ENCODE peak calls at places on chromosomes 5 and 9, in eight cellular contexts. One of them, this sample, is unnamed.
A peak's percentile ranks its signal among the peaks of the same experiment; 100 is the strongest.

GRCh38 chr5:174410716-174411512 is 313.5 kb upstream of the MSX2 start:
- DNase-seq in fibroblast of pulmonary artery: no peak
- DNase-seq in activated T-cell treated with anti-CD3 and anti-CD28 coated beads for 48 hours: no peak
- DNase-seq in cardiac septum: no peak
- DNase-seq in omental fat pad: no peak
- DNase-seq in stimulated activated naive CD8-positive, alpha-beta T cell treated with anti-CD3 and anti-CD28 coated beads, Interleukin-15, Interleukin-2, amounts not matched to agents 100 U/mL and 50 U/mL, for 24 hours: no peak
- DNase-seq in amniotic stem cell: peak; percentile 49
- DNase-seq in HT-29: no peak
- DNase-seq in this sample: no peak

GRCh38 chr5:135327429-135328127 is 71.5 kb downstream of the MACROH2A1 start:
- DNase-seq in fibroblast of pulmonary artery: no peak
- DNase-seq in activated T-cell treated with anti-CD3 and anti-CD28 coated beads for 48 hours: no peak
- DNase-seq in cardiac septum: peak; percentile 63
- DNase-seq in omental fat pad: no peak
- DNase-seq in stimulated activated naive CD8-positive, alpha-beta T cell treated with anti-CD3 and anti-CD28 coated beads, Interleukin-15, Interleukin-2, amounts not matched to agents 100 U/mL and 50 U/mL, for 24 hours: no peak
- DNase-seq in amniotic stem cell: no peak
- DNase-seq in HT-29: no peak
- DNase-seq in this sample: no peak

GRCh38 chr5:59036274-59036961 is 453.5 kb downstream of the RAB3C start:
- DNase-seq in fibroblast of pulmonary artery: peak; percentile 96
- DNase-seq in activated T-cell treated with anti-CD3 and anti-CD28 coated beads for 48 hours: peak; percentile 29
- DNase-seq in cardiac septum: no peak
- DNase-seq in omental fat pad: no peak
- DNase-seq in stimulated activated naive CD8-positive, alpha-beta T cell treated with anti-CD3 and anti-CD28 coated beads, Interleukin-15, Interleukin-2, amounts not matched to agents 100 U/mL and 50 U/mL, for 24 hours: peak; percentile 47
- DNase-seq in amniotic stem cell: peak; percentile 71
- DNase-seq in HT-29: no peak
- DNase-seq in this sample: no peak

GRCh38 chr9:9855503-9856078 is 757.2 kb downstream of the PTPRD start:
- DNase-seq in fibroblast of pulmonary artery: no peak
- DNase-seq in activated T-cell treated with anti-CD3 and anti-CD28 coated beads for 48 hours: no peak
- DNase-seq in cardiac septum: no peak
- DNase-seq in omental fat pad: no peak
- DNase-seq in stimulated activated naive CD8-positive, alpha-beta T cell treated with anti-CD3 and anti-CD28 coated beads, Interleukin-15, Interleukin-2, amounts not matched to agents 100 U/mL and 50 U/mL, for 24 hours: no peak
- DNase-seq in amniotic stem cell: no peak
- DNase-seq in HT-29: no peak
- DNase-seq in this sample: peak; percentile 54

GRCh38 chr9:129626079-129626943 is at the start of gene NTMT1:
- DNase-seq in fibroblast of pulmonary artery: peak; percentile 85
- DNase-seq in activated T-cell treated with anti-CD3 and anti-CD28 coated beads for 48 hours: peak; percentile 90
- DNase-seq in cardiac septum: peak; percentile 97
- DNase-seq in omental fat pad: peak; percentile 92
- DNase-seq in stimulated activated naive CD8-positive, alpha-beta T cell treated with anti-CD3 and anti-CD28 coated beads, Interleukin-15, Interleukin-2, amounts not matched to agents 100 U/mL and 50 U/mL, for 24 hours: peak; percentile 92
- DNase-seq in amniotic stem cell: peak; percentile 66
- DNase-seq in HT-29: peak; percentile 84
- DNase-seq in this sample: peak; percentile 96

GRCh38 chr5:74054139-74054538 is 428.1 kb downstream of the ARHGEF28 start:
- DNase-seq in fibroblast of pulmonary artery: no peak
- DNase-seq in activated T-cell treated with anti-CD3 and anti-CD28 coated beads for 48 hours: no peak
- DNase-seq in cardiac septum: no peak
- DNase-seq in omental fat pad: no peak
- DNase-seq in stimulated activated naive CD8-positive, alpha-beta T cell treated with anti-CD3 and anti-CD28 coated beads, Interleukin-15, Interleukin-2, amounts not matched to agents 100 U/mL and 50 U/mL, for 24 hours: no peak
- DNase-seq in amniotic stem cell: no peak
- DNase-seq in HT-29: no peak
- DNase-seq in this sample: no peak

GRCh38 chr9:134566936-134567335 is 74.7 kb upstream of the COL5A1 start:
- DNase-seq in fibroblast of pulmonary artery: no peak
- DNase-seq in activated T-cell treated with anti-CD3 and anti-CD28 coated beads for 48 hours: no peak
- DNase-seq in cardiac septum: no peak
- DNase-seq in omental fat pad: no peak
- DNase-seq in stimulated activated naive CD8-positive, alpha-beta T cell treated with anti-CD3 and anti-CD28 coated beads, Interleukin-15, Interleukin-2, amounts not matched to agents 100 U/mL and 50 U/mL, for 24 hours: no peak
- DNase-seq in amniotic stem cell: no peak
- DNase-seq in HT-29: no peak
- DNase-seq in this sample: no peak

GRCh38 chr9:120965344-120966004 is 38.9 kb upstream of the TRAF1 start:
- DNase-seq in fibroblast of pulmonary artery: peak; percentile 38
- DNase-seq in activated T-cell treated with anti-CD3 and anti-CD28 coated beads for 48 hours: no peak
- DNase-seq in cardiac septum: no peak
- DNase-seq in omental fat pad: no peak
- DNase-seq in stimulated activated naive CD8-positive, alpha-beta T cell treated with anti-CD3 and anti-CD28 coated beads, Interleukin-15, Interleukin-2, amounts not matched to agents 100 U/mL and 50 U/mL, for 24 hours: no peak
- DNase-seq in amniotic stem cell: no peak
- DNase-seq in HT-29: no peak
- DNase-seq in this sample: no peak

GRCh38 chr5:151298063-151298462 is 5.5 kb downstream of the SLC36A3 start:
- DNase-seq in fibroblast of pulmonary artery: peak; percentile 75
- DNase-seq in activated T-cell treated with anti-CD3 and anti-CD28 coated beads for 48 hours: no peak
- DNase-seq in cardiac septum: no peak
- DNase-seq in omental fat pad: no peak
- DNase-seq in stimulated activated naive CD8-positive, alpha-beta T cell treated with anti-CD3 and anti-CD28 coated beads, Interleukin-15, Interleukin-2, amounts not matched to agents 100 U/mL and 50 U/mL, for 24 hours: no peak
- DNase-seq in amniotic stem cell: peak; percentile 41
- DNase-seq in HT-29: no peak
- DNase-seq in this sample: no peak

GRCh38 chr9:121200346-121200745 is 1.3 kb downstream of the RAB14 start:
- DNase-seq in fibroblast of pulmonary artery: no peak
- DNase-seq in activated T-cell treated with anti-CD3 and anti-CD28 coated beads for 48 hours: no peak
- DNase-seq in cardiac septum: no peak
- DNase-seq in omental fat pad: no peak
- DNase-seq in stimulated activated naive CD8-positive, alpha-beta T cell treated with anti-CD3 and anti-CD28 coated beads, Interleukin-15, Interleukin-2, amounts not matched to agents 100 U/mL and 50 U/mL, for 24 hours: no peak
- DNase-seq in amniotic stem cell: no peak
- DNase-seq in HT-29: no peak
- DNase-seq in this sample: no peak

GRCh38 chr9:13614060-13614459 is 334.6 kb upstream of the MPDZ start:
- DNase-seq in fibroblast of pulmonary artery: no peak
- DNase-seq in activated T-cell treated with anti-CD3 and anti-CD28 coated beads for 48 hours: no peak
- DNase-seq in cardiac septum: no peak
- DNase-seq in omental fat pad: no peak
- DNase-seq in stimulated activated naive CD8-positive, alpha-beta T cell treated with anti-CD3 and anti-CD28 coated beads, Interleukin-15, Interleukin-2, amounts not matched to agents 100 U/mL and 50 U/mL, for 24 hours: no peak
- DNase-seq in amniotic stem cell: no peak
- DNase-seq in HT-29: no peak
- DNase-seq in this sample: no peak

GRCh38 chr5:126002222-126002897 is 420.8 kb upstream of the GRAMD2B start:
- DNase-seq in fibroblast of pulmonary artery: peak; percentile 97
- DNase-seq in activated T-cell treated with anti-CD3 and anti-CD28 coated beads for 48 hours: no peak
- DNase-seq in cardiac septum: peak; percentile 76
- DNase-seq in omental fat pad: no peak
- DNase-seq in stimulated activated naive CD8-positive, alpha-beta T cell treated with anti-CD3 and anti-CD28 coated beads, Interleukin-15, Interleukin-2, amounts not matched to agents 100 U/mL and 50 U/mL, for 24 hours: no peak
- DNase-seq in amniotic stem cell: peak; percentile 46
- DNase-seq in HT-29: no peak
- DNase-seq in this sample: no peak

GRCh38 chr9:128494743-128495124 is 9.8 kb upstream of the GLE1 start:
- DNase-seq in fibroblast of pulmonary artery: no peak
- DNase-seq in activated T-cell treated with anti-CD3 and anti-CD28 coated beads for 48 hours: no peak
- DNase-seq in cardiac septum: peak; percentile 41
- DNase-seq in omental fat pad: no peak
- DNase-seq in stimulated activated naive CD8-positive, alpha-beta T cell treated with anti-CD3 and anti-CD28 coated beads, Interleukin-15, Interleukin-2, amounts not matched to agents 100 U/mL and 50 U/mL, for 24 hours: no peak
- DNase-seq in amniotic stem cell: no peak
- DNase-seq in HT-29: no peak
- DNase-seq in this sample: no peak

GRCh38 chr5:34503379-34504346 is 152.5 kb upstream of the RAI14 start:
- DNase-seq in fibroblast of pulmonary artery: no peak
- DNase-seq in activated T-cell treated with anti-CD3 and anti-CD28 coated beads for 48 hours: no peak
- DNase-seq in cardiac septum: no peak
- DNase-seq in omental fat pad: no peak
- DNase-seq in stimulated activated naive CD8-positive, alpha-beta T cell treated with anti-CD3 and anti-CD28 coated beads, Interleukin-15, Interleukin-2, amounts not matched to agents 100 U/mL and 50 U/mL, for 24 hours: no peak
- DNase-seq in amniotic stem cell: no peak
- DNase-seq in HT-29: no peak
- DNase-seq in this sample: no peak

GRCh38 chr5:1243487-1244152 is 18.4 kb downstream of the SLC6A18 start:
- DNase-seq in fibroblast of pulmonary artery: no peak
- DNase-seq in activated T-cell treated with anti-CD3 and anti-CD28 coated beads for 48 hours: no peak
- DNase-seq in cardiac septum: no peak
- DNase-seq in omental fat pad: no peak
- DNase-seq in stimulated activated naive CD8-positive, alpha-beta T cell treated with anti-CD3 and anti-CD28 coated beads, Interleukin-15, Interleukin-2, amounts not matched to agents 100 U/mL and 50 U/mL, for 24 hours: no peak
- DNase-seq in amniotic stem cell: no peak
- DNase-seq in HT-29: no peak
- DNase-seq in this sample: no peak

GRCh38 chr5:103216137-103216536 is 42.4 kb upstream of the MACIR start:
- DNase-seq in fibroblast of pulmonary artery: peak; percentile 67
- DNase-seq in activated T-cell treated with anti-CD3 and anti-CD28 coated beads for 48 hours: no peak
- DNase-seq in cardiac septum: no peak
- DNase-seq in omental fat pad: no peak
- DNase-seq in stimulated activated naive CD8-positive, alpha-beta T cell treated with anti-CD3 and anti-CD28 coated beads, Interleukin-15, Interleukin-2, amounts not matched to agents 100 U/mL and 50 U/mL, for 24 hours: no peak
- DNase-seq in amniotic stem cell: no peak
- DNase-seq in HT-29: no peak
- DNase-seq in this sample: no peak

GRCh38 chr5:67858470-67859096 is 357.0 kb upstream of the PIK3R1 start:
- DNase-seq in fibroblast of pulmonary artery: no peak
- DNase-seq in activated T-cell treated with anti-CD3 and anti-CD28 coated beads for 48 hours: no peak
- DNase-seq in cardiac septum: no peak
- DNase-seq in omental fat pad: no peak
- DNase-seq in stimulated activated naive CD8-positive, alpha-beta T cell treated with anti-CD3 and anti-CD28 coated beads, Interleukin-15, Interleukin-2, amounts not matched to agents 100 U/mL and 50 U/mL, for 24 hours: no peak
- DNase-seq in amniotic stem cell: no peak
- DNase-seq in HT-29: no peak
- DNase-seq in this sample: no peak

GRCh38 chr5:43548358-43548757 is 8.5 kb downstream of the PAIP1 start:
- DNase-seq in fibroblast of pulmonary artery: no peak
- DNase-seq in activated T-cell treated with anti-CD3 and anti-CD28 coated beads for 48 hours: no peak
- DNase-seq in cardiac septum: no peak
- DNase-seq in omental fat pad: no peak
- DNase-seq in stimulated activated naive CD8-positive, alpha-beta T cell treated with anti-CD3 and anti-CD28 coated beads, Interleukin-15, Interleukin-2, amounts not matched to agents 100 U/mL and 50 U/mL, for 24 hours: no peak
- DNase-seq in amniotic stem cell: no peak
- DNase-seq in HT-29: no peak
- DNase-seq in this sample: no peak

GRCh38 chr5:115584501-115584900 is 17.8 kb downstream of the TICAM2 start:
- DNase-seq in fibroblast of pulmonary artery: no peak
- DNase-seq in activated T-cell treated with anti-CD3 and anti-CD28 coated beads for 48 hours: no peak
- DNase-seq in cardiac septum: no peak
- DNase-seq in omental fat pad: no peak
- DNase-seq in stimulated activated naive CD8-positive, alpha-beta T cell treated with anti-CD3 and anti-CD28 coated beads, Interleukin-15, Interleukin-2, amounts not matched to agents 100 U/mL and 50 U/mL, for 24 hours: no peak
- DNase-seq in amniotic stem cell: no peak
- DNase-seq in HT-29: no peak
- DNase-seq in this sample: no peak

GRCh38 chr9:19379697-19380046 is 364 bp downstream of the RPS6 start:
- DNase-seq in fibroblast of pulmonary artery: peak; percentile 35
- DNase-seq in activated T-cell treated with anti-CD3 and anti-CD28 coated beads for 48 hours: no peak
- DNase-seq in cardiac septum: peak; percentile 76
- DNase-seq in omental fat pad: no peak
- DNase-seq in stimulated activated naive CD8-positive, alpha-beta T cell treated with anti-CD3 and anti-CD28 coated beads, Interleukin-15, Interleukin-2, amounts not matched to agents 100 U/mL and 50 U/mL, for 24 hours: no peak
- DNase-seq in amniotic stem cell: no peak
- DNase-seq in HT-29: no peak
- DNase-seq in this sample: peak; percentile 91

GRCh38 chr9:133122167-133122550 is 1.1 kb upstream of the RALGDS start:
- DNase-seq in fibroblast of pulmonary artery: no peak
- DNase-seq in activated T-cell treated with anti-CD3 and anti-CD28 coated beads for 48 hours: no peak
- DNase-seq in cardiac septum: no peak
- DNase-seq in omental fat pad: no peak
- DNase-seq in stimulated activated naive CD8-positive, alpha-beta T cell treated with anti-CD3 and anti-CD28 coated beads, Interleukin-15, Interleukin-2, amounts not matched to agents 100 U/mL and 50 U/mL, for 24 hours: no peak
- DNase-seq in amniotic stem cell: no peak
- DNase-seq in HT-29: no peak
- DNase-seq in this sample: no peak

GRCh38 chr5:8843766-8844165 is 702.1 kb downstream of the SEMA5A start:
- DNase-seq in fibroblast of pulmonary artery: peak; percentile 77
- DNase-seq in activated T-cell treated with anti-CD3 and anti-CD28 coated beads for 48 hours: no peak
- DNase-seq in cardiac septum: no peak
- DNase-seq in omental fat pad: no peak
- DNase-seq in stimulated activated naive CD8-positive, alpha-beta T cell treated with anti-CD3 and anti-CD28 coated beads, Interleukin-15, Interleukin-2, amounts not matched to agents 100 U/mL and 50 U/mL, for 24 hours: no peak
- DNase-seq in amniotic stem cell: no peak
- DNase-seq in HT-29: no peak
- DNase-seq in this sample: no peak

GRCh38 chr9:111805841-111806241 is 11.1 kb upstream of the SHOC1 start:
- DNase-seq in fibroblast of pulmonary artery: peak; percentile 92
- DNase-seq in activated T-cell treated with anti-CD3 and anti-CD28 coated beads for 48 hours: no peak
- DNase-seq in cardiac septum: no peak
- DNase-seq in omental fat pad: no peak
- DNase-seq in stimulated activated naive CD8-positive, alpha-beta T cell treated with anti-CD3 and anti-CD28 coated beads, Interleukin-15, Interleukin-2, amounts not matched to agents 100 U/mL and 50 U/mL, for 24 hours: no peak
- DNase-seq in amniotic stem cell: no peak
- DNase-seq in HT-29: peak; percentile 69
- DNase-seq in this sample: no peak

GRCh38 chr9:20670395-20670794 is 13.7 kb upstream of the FOCAD start:
- DNase-seq in fibroblast of pulmonary artery: no peak
- DNase-seq in activated T-cell treated with anti-CD3 and anti-CD28 coated beads for 48 hours: no peak
- DNase-seq in cardiac septum: no peak
- DNase-seq in omental fat pad: no peak
- DNase-seq in stimulated activated naive CD8-positive, alpha-beta T cell treated with anti-CD3 and anti-CD28 coated beads, Interleukin-15, Interleukin-2, amounts not matched to agents 100 U/mL and 50 U/mL, for 24 hours: no peak
- DNase-seq in amniotic stem cell: no peak
- DNase-seq in HT-29: no peak
- DNase-seq in this sample: no peak

GRCh38 chr5:132294728-132295504 is 722 bp downstream of the SLC22A4 start:
- DNase-seq in fibroblast of pulmonary artery: peak; percentile 94
- DNase-seq in activated T-cell treated with anti-CD3 and anti-CD28 coated beads for 48 hours: peak; percentile 73
- DNase-seq in cardiac septum: peak; percentile 95
- DNase-seq in omental fat pad: peak; percentile 48
- DNase-seq in stimulated activated naive CD8-positive, alpha-beta T cell treated with anti-CD3 and anti-CD28 coated beads, Interleukin-15, Interleukin-2, amounts not matched to agents 100 U/mL and 50 U/mL, for 24 hours: peak; percentile 83
- DNase-seq in amniotic stem cell: peak; percentile 37
- DNase-seq in HT-29: peak; percentile 59
- DNase-seq in this sample: peak; percentile 92

GRCh38 chr5:177317959-177318377 is 6.3 kb upstream of the MXD3 start:
- DNase-seq in fibroblast of pulmonary artery: peak; percentile 88
- DNase-seq in activated T-cell treated with anti-CD3 and anti-CD28 coated beads for 48 hours: peak; percentile 67
- DNase-seq in cardiac septum: no peak
- DNase-seq in omental fat pad: peak; percentile 64
- DNase-seq in stimulated activated naive CD8-positive, alpha-beta T cell treated with anti-CD3 and anti-CD28 coated beads, Interleukin-15, Interleukin-2, amounts not matched to agents 100 U/mL and 50 U/mL, for 24 hours: peak; percentile 80
- DNase-seq in amniotic stem cell: peak; percentile 37
- DNase-seq in HT-29: peak; percentile 89
- DNase-seq in this sample: peak; percentile 88

GRCh38 chr5:58246521-58246944 is 213.4 kb downstream of the PLK2 start:
- DNase-seq in fibroblast of pulmonary artery: no peak
- DNase-seq in activated T-cell treated with anti-CD3 and anti-CD28 coated beads for 48 hours: no peak
- DNase-seq in cardiac septum: no peak
- DNase-seq in omental fat pad: no peak
- DNase-seq in stimulated activated naive CD8-positive, alpha-beta T cell treated with anti-CD3 and anti-CD28 coated beads, Interleukin-15, Interleukin-2, amounts not matched to agents 100 U/mL and 50 U/mL, for 24 hours: no peak
- DNase-seq in amniotic stem cell: no peak
- DNase-seq in HT-29: no peak
- DNase-seq in this sample: no peak

GRCh38 chr9:136674786-136675349 is 12.2 kb downstream of the EGFL7 start:
- DNase-seq in fibroblast of pulmonary artery: peak; percentile 38
- DNase-seq in activated T-cell treated with anti-CD3 and anti-CD28 coated beads for 48 hours: no peak
- DNase-seq in cardiac septum: no peak
- DNase-seq in omental fat pad: no peak
- DNase-seq in stimulated activated naive CD8-positive, alpha-beta T cell treated with anti-CD3 and anti-CD28 coated beads, Interleukin-15, Interleukin-2, amounts not matched to agents 100 U/mL and 50 U/mL, for 24 hours: no peak
- DNase-seq in amniotic stem cell: no peak
- DNase-seq in HT-29: no peak
- DNase-seq in this sample: no peak

GRCh38 chr5:915946-916345 is 23.3 kb downstream of the TRIP13 start:
- DNase-seq in fibroblast of pulmonary artery: no peak
- DNase-seq in activated T-cell treated with anti-CD3 and anti-CD28 coated beads for 48 hours: no peak
- DNase-seq in cardiac septum: no peak
- DNase-seq in omental fat pad: no peak
- DNase-seq in stimulated activated naive CD8-positive, alpha-beta T cell treated with anti-CD3 and anti-CD28 coated beads, Interleukin-15, Interleukin-2, amounts not matched to agents 100 U/mL and 50 U/mL, for 24 hours: no peak
- DNase-seq in amniotic stem cell: no peak
- DNase-seq in HT-29: no peak
- DNase-seq in this sample: peak; percentile 45